ENCODE peak calls at places on chromosomes 1 and 21, in seven cellular contexts. One of them, this sample, is unnamed.

GRCh38 chr1:153921803-153922075 is 1.0 kb downstream of the GATAD2B start:
- DNase-seq in pancreas: no peak
- DNase-seq in naive thymus-derived CD4-positive, alpha-beta T cell: no peak
- DNase-seq in fibroblast of lung: peak
- DNase-seq in NT2/D1: no peak
- DNase-seq in mammary epithelial cell: peak
- DNase-seq in fibroblast of the aortic adventitia: no peak
- DNase-seq in this sample: no peak

GRCh38 chr1:105793541-105794146 is 1262.8 kb upstream of the PRMT6 start:
- DNase-seq in fibroblast of lung: no peak
- DNase-seq in pancreas: peak
- DNase-seq in NT2/D1: peak
- DNase-seq in naive thymus-derived CD4-positive, alpha-beta T cell: no peak
- DNase-seq in fibroblast of the aortic adventitia: no peak
- DNase-seq in mammary epithelial cell: peak
- DNase-seq in this sample: peak

GRCh38 chr1:27575861-27576331 is 28.0 kb downstream of the AHDC1 start:
- DNase-seq in naive thymus-derived CD4-positive, alpha-beta T cell: no peak
- DNase-seq in mammary epithelial cell: peak
- DNase-seq in pancreas: peak
- DNase-seq in NT2/D1: no peak
- DNase-seq in fibroblast of the aortic adventitia: peak
- DNase-seq in fibroblast of lung: peak
- DNase-seq in this sample: peak

GRCh38 chr21:18725653-18726052 is 322.1 kb upstream of the TMPRSS15 start:
- DNase-seq in pancreas: no peak
- DNase-seq in fibroblast of lung: no peak
- DNase-seq in mammary epithelial cell: no peak
- DNase-seq in NT2/D1: peak
- DNase-seq in fibroblast of the aortic adventitia: no peak
- DNase-seq in naive thymus-derived CD4-positive, alpha-beta T cell: no peak
- DNase-seq in this sample: peak

GRCh38 chr1:58844176-58844575 is 60.3 kb upstream of the JUN start:
- DNase-seq in fibroblast of the aortic adventitia: peak
- DNase-seq in fibroblast of lung: peak
- DNase-seq in mammary epithelial cell: no peak
- DNase-seq in NT2/D1: no peak
- DNase-seq in pancreas: no peak
- DNase-seq in naive thymus-derived CD4-positive, alpha-beta T cell: no peak
- DNase-seq in this sample: no peak

GRCh38 chr1:7358346-7358745 is 412.8 kb upstream of the VAMP3 start:
- DNase-seq in mammary epithelial cell: no peak
- DNase-seq in naive thymus-derived CD4-positive, alpha-beta T cell: no peak
- DNase-seq in fibroblast of the aortic adventitia: no peak
- DNase-seq in fibroblast of lung: no peak
- DNase-seq in NT2/D1: no peak
- DNase-seq in pancreas: no peak
- DNase-seq in this sample: no peak

GRCh38 chr1:218350909-218351616 is 5.9 kb downstream of the TGFB2 start:
- DNase-seq in fibroblast of lung: peak
- DNase-seq in pancreas: no peak
- DNase-seq in naive thymus-derived CD4-positive, alpha-beta T cell: no peak
- DNase-seq in mammary epithelial cell: peak
- DNase-seq in NT2/D1: no peak
- DNase-seq in fibroblast of the aortic adventitia: peak
- DNase-seq in this sample: no peak

GRCh38 chr1:8649027-8649426 is 168.4 kb downstream of the RERE start:
- DNase-seq in NT2/D1: no peak
- DNase-seq in pancreas: no peak
- DNase-seq in mammary epithelial cell: no peak
- DNase-seq in naive thymus-derived CD4-positive, alpha-beta T cell: no peak
- DNase-seq in fibroblast of lung: peak
- DNase-seq in fibroblast of the aortic adventitia: no peak
- DNase-seq in this sample: no peak

GRCh38 chr1:55877440-55878232 is 662.5 kb upstream of the USP24 start:
- DNase-seq in mammary epithelial cell: no peak
- DNase-seq in fibroblast of lung: peak
- DNase-seq in pancreas: no peak
- DNase-seq in naive thymus-derived CD4-positive, alpha-beta T cell: no peak
- DNase-seq in fibroblast of the aortic adventitia: no peak
- DNase-seq in NT2/D1: no peak
- DNase-seq in this sample: no peak

GRCh38 chr1:229300099-229300757 is 29.3 kb downstream of the RAB4A start:
- DNase-seq in naive thymus-derived CD4-positive, alpha-beta T cell: no peak
- DNase-seq in NT2/D1: no peak
- DNase-seq in pancreas: no peak
- DNase-seq in fibroblast of lung: no peak
- DNase-seq in fibroblast of the aortic adventitia: no peak
- DNase-seq in mammary epithelial cell: no peak
- DNase-seq in this sample: no peak

GRCh38 chr21:32806810-32807386 is 35.3 kb upstream of the PAXBP1 start:
- DNase-seq in mammary epithelial cell: peak
- DNase-seq in pancreas: no peak
- DNase-seq in naive thymus-derived CD4-positive, alpha-beta T cell: no peak
- DNase-seq in fibroblast of the aortic adventitia: peak
- DNase-seq in fibroblast of lung: peak
- DNase-seq in NT2/D1: no peak
- DNase-seq in this sample: no peak

GRCh38 chr1:18581420-18581880 is 49.2 kb upstream of the PAX7 start:
- DNase-seq in NT2/D1: no peak
- DNase-seq in fibroblast of the aortic adventitia: no peak
- DNase-seq in fibroblast of lung: no peak
- DNase-seq in naive thymus-derived CD4-positive, alpha-beta T cell: peak
- DNase-seq in pancreas: no peak
- DNase-seq in mammary epithelial cell: no peak
- DNase-seq in this sample: no peak

GRCh38 chr21:34202553-34203332 is 129.4 kb downstream of the MRPS6 start:
- DNase-seq in naive thymus-derived CD4-positive, alpha-beta T cell: no peak
- DNase-seq in fibroblast of the aortic adventitia: no peak
- DNase-seq in fibroblast of lung: no peak
- DNase-seq in pancreas: peak
- DNase-seq in mammary epithelial cell: no peak
- DNase-seq in NT2/D1: peak
- DNase-seq in this sample: peak

GRCh38 chr21:46622226-46622625 is 13.2 kb upstream of the PRMT2 start:
- DNase-seq in naive thymus-derived CD4-positive, alpha-beta T cell: peak
- DNase-seq in mammary epithelial cell: no peak
- DNase-seq in pancreas: peak
- DNase-seq in fibroblast of lung: no peak
- DNase-seq in NT2/D1: no peak
- DNase-seq in fibroblast of the aortic adventitia: no peak
- DNase-seq in this sample: no peak

GRCh38 chr1:195071461-195071860 is 1536.8 kb downstream of the KCNT2 start:
- DNase-seq in naive thymus-derived CD4-positive, alpha-beta T cell: no peak
- DNase-seq in fibroblast of the aortic adventitia: no peak
- DNase-seq in NT2/D1: no peak
- DNase-seq in fibroblast of lung: no peak
- DNase-seq in mammary epithelial cell: no peak
- DNase-seq in pancreas: no peak
- DNase-seq in this sample: no peak

GRCh38 chr1:115275216-115275615 is 62.8 kb downstream of the NGF start:
- DNase-seq in fibroblast of lung: no peak
- DNase-seq in NT2/D1: no peak
- DNase-seq in fibroblast of the aortic adventitia: no peak
- DNase-seq in pancreas: no peak
- DNase-seq in naive thymus-derived CD4-positive, alpha-beta T cell: no peak
- DNase-seq in mammary epithelial cell: no peak
- DNase-seq in this sample: no peak

GRCh38 chr1:201736707-201737320 is 92.1 kb upstream of the IPO9 start:
- DNase-seq in mammary epithelial cell: no peak
- DNase-seq in naive thymus-derived CD4-positive, alpha-beta T cell: no peak
- DNase-seq in fibroblast of the aortic adventitia: no peak
- DNase-seq in pancreas: no peak
- DNase-seq in fibroblast of lung: no peak
- DNase-seq in NT2/D1: no peak
- DNase-seq in this sample: no peak
- H3K4me3 ChIP-seq in mammary epithelial cell: no peak
- H3K4me3 ChIP-seq in naive thymus-derived CD4-positive, alpha-beta T cell: no peak
- H3K4me3 ChIP-seq in fibroblast of the aortic adventitia: no peak
- H3K4me3 ChIP-seq in pancreas: no peak
- H3K4me3 ChIP-seq in fibroblast of lung: no peak
- H3K4me3 ChIP-seq in NT2/D1: no peak
- H3K4me3 ChIP-seq in this sample: no peak

GRCh38 chr1:167165948-167166702 is 54.6 kb upstream of the POU2F1 start:
- DNase-seq in pancreas: no peak
- DNase-seq in fibroblast of lung: peak
- DNase-seq in NT2/D1: peak
- DNase-seq in naive thymus-derived CD4-positive, alpha-beta T cell: no peak
- DNase-seq in mammary epithelial cell: no peak
- DNase-seq in fibroblast of the aortic adventitia: no peak
- DNase-seq in this sample: peak
- H3K4me3 ChIP-seq in pancreas: no peak
- H3K4me3 ChIP-seq in fibroblast of lung: no peak
- H3K4me3 ChIP-seq in NT2/D1: peak
- H3K4me3 ChIP-seq in naive thymus-derived CD4-positive, alpha-beta T cell: no peak
- H3K4me3 ChIP-seq in mammary epithelial cell: no peak
- H3K4me3 ChIP-seq in fibroblast of the aortic adventitia: no peak
- H3K4me3 ChIP-seq in this sample: no peak

GRCh38 chr1:159173303-159173702 is 1.9 kb downstream of the CADM3 start:
- DNase-seq in NT2/D1: no peak
- DNase-seq in naive thymus-derived CD4-positive, alpha-beta T cell: no peak
- DNase-seq in mammary epithelial cell: no peak
- DNase-seq in pancreas: no peak
- DNase-seq in fibroblast of the aortic adventitia: no peak
- DNase-seq in fibroblast of lung: no peak
- DNase-seq in this sample: no peak

GRCh38 chr1:159171688-159172501 is 480 bp downstream of the CADM3 start:
- DNase-seq in fibroblast of lung: no peak
- DNase-seq in fibroblast of the aortic adventitia: no peak
- DNase-seq in NT2/D1: no peak
- DNase-seq in naive thymus-derived CD4-positive, alpha-beta T cell: no peak
- DNase-seq in pancreas: no peak
- DNase-seq in mammary epithelial cell: no peak
- DNase-seq in this sample: no peak

GRCh38 chr1:159170639-159171038 is 776 bp upstream of the CADM3 start:
- DNase-seq in fibroblast of the aortic adventitia: peak
- DNase-seq in NT2/D1: no peak
- DNase-seq in pancreas: no peak
- DNase-seq in mammary epithelial cell: peak
- DNase-seq in naive thymus-derived CD4-positive, alpha-beta T cell: no peak
- DNase-seq in fibroblast of lung: no peak
- DNase-seq in this sample: no peak

GRCh38 chr1:159171254-159171687 is at the start of gene CADM3:
- DNase-seq in mammary epithelial cell: no peak
- DNase-seq in NT2/D1: no peak
- DNase-seq in naive thymus-derived CD4-positive, alpha-beta T cell: no peak
- DNase-seq in fibroblast of lung: no peak
- DNase-seq in pancreas: no peak
- DNase-seq in fibroblast of the aortic adventitia: no peak
- DNase-seq in this sample: no peak

GRCh38 chr1:159172599-159173291 is 1.3 kb downstream of the CADM3 start:
- DNase-seq in fibroblast of lung: no peak
- DNase-seq in mammary epithelial cell: no peak
- DNase-seq in NT2/D1: peak
- DNase-seq in fibroblast of the aortic adventitia: no peak
- DNase-seq in pancreas: no peak
- DNase-seq in naive thymus-derived CD4-positive, alpha-beta T cell: no peak
- DNase-seq in this sample: no peak
- H3K4me3 ChIP-seq in fibroblast of lung: no peak
- H3K4me3 ChIP-seq in mammary epithelial cell: no peak
- H3K4me3 ChIP-seq in NT2/D1: peak
- H3K4me3 ChIP-seq in fibroblast of the aortic adventitia: no peak
- H3K4me3 ChIP-seq in pancreas: no peak
- H3K4me3 ChIP-seq in naive thymus-derived CD4-positive, alpha-beta T cell: no peak
- H3K4me3 ChIP-seq in this sample: no peak

GRCh38 chr1:160672118-160672517 is 25.3 kb upstream of the SLAMF1 start:
- DNase-seq in naive thymus-derived CD4-positive, alpha-beta T cell: no peak
- DNase-seq in fibroblast of lung: no peak
- DNase-seq in fibroblast of the aortic adventitia: no peak
- DNase-seq in pancreas: no peak
- DNase-seq in NT2/D1: no peak
- DNase-seq in mammary epithelial cell: no peak
- DNase-seq in this sample: no peak
- H3K4me3 ChIP-seq in naive thymus-derived CD4-positive, alpha-beta T cell: no peak
- H3K4me3 ChIP-seq in fibroblast of lung: no peak
- H3K4me3 ChIP-seq in fibroblast of the aortic adventitia: no peak
- H3K4me3 ChIP-seq in pancreas: no peak
- H3K4me3 ChIP-seq in NT2/D1: no peak
- H3K4me3 ChIP-seq in mammary epithelial cell: no peak
- H3K4me3 ChIP-seq in this sample: no peak

GRCh38 chr1:20052386-20052785 is 17.6 kb upstream of the PLA2G5 start:
- DNase-seq in NT2/D1: no peak
- DNase-seq in fibroblast of lung: peak
- DNase-seq in fibroblast of the aortic adventitia: no peak
- DNase-seq in naive thymus-derived CD4-positive, alpha-beta T cell: no peak
- DNase-seq in mammary epithelial cell: peak
- DNase-seq in pancreas: no peak
- DNase-seq in this sample: no peak
- H3K4me3 ChIP-seq in NT2/D1: no peak
- H3K4me3 ChIP-seq in fibroblast of lung: no peak
- H3K4me3 ChIP-seq in fibroblast of the aortic adventitia: no peak
- H3K4me3 ChIP-seq in naive thymus-derived CD4-positive, alpha-beta T cell: no peak
- H3K4me3 ChIP-seq in mammary epithelial cell: no peak
- H3K4me3 ChIP-seq in pancreas: no peak
- H3K4me3 ChIP-seq in this sample: no peak

GRCh38 chr1:89763649-89763986 is 57.2 kb upstream of the LRRC8D start:
- DNase-seq in naive thymus-derived CD4-positive, alpha-beta T cell: no peak
- DNase-seq in pancreas: no peak
- DNase-seq in fibroblast of lung: no peak
- DNase-seq in NT2/D1: no peak
- DNase-seq in mammary epithelial cell: no peak
- DNase-seq in fibroblast of the aortic adventitia: no peak
- DNase-seq in this sample: no peak
- H3K4me3 ChIP-seq in naive thymus-derived CD4-positive, alpha-beta T cell: peak
- H3K4me3 ChIP-seq in pancreas: peak
- H3K4me3 ChIP-seq in fibroblast of lung: peak
- H3K4me3 ChIP-seq in NT2/D1: peak
- H3K4me3 ChIP-seq in mammary epithelial cell: peak
- H3K4me3 ChIP-seq in fibroblast of the aortic adventitia: peak
- H3K4me3 ChIP-seq in this sample: peak

DNA sequence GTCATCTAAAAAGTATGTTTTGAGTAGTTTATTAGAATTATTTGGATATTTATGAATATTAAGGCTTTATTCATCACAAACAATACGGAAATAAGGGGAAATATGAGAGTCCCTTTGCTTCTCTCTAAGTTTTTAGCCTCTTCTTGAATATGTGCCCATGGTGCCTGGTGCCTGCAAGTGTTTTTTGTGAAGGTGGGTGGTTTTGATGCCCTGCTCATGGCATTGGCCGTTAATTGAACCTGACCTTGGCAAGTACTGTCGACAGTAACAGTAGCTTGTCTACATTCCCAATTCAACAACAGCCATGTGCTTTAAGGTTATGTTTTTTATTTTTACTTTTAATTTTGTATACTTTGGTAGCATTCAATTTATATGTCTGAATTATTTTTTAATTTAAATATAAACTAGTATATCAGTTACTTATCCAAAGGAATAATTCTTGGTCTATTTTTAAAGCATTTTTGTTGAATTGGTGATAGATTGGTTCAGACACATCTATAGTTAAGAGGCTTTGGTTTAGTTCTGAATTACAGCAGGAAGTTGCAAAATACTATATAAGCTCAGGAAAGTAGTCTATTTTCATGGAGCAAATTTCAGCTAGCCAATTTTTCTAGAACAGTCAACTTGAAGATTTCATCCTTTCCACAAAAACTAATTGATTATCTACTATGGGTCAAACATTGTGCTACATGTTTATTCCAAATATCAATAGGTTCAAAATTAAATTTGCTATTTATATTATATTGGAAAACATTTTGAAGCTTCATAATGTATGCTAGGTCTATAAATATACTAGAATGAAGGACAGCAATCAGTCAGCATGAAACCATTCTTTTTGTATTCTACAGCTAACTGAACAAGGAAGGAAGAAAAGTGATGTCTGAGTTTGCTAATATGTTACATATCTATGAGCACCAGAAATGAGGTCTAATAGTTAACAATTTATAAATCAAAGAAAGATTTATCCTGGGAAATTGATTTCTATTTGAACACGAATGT is 184.4 kb downstream of the MRPL39 start:
- DNase-seq in NT2/D1: no peak
- DNase-seq in naive thymus-derived CD4-positive, alpha-beta T cell: no peak
- DNase-seq in fibroblast of the aortic adventitia: no peak
- DNase-seq in pancreas: no peak
- DNase-seq in mammary epithelial cell: no peak
- DNase-seq in fibroblast of lung: no peak
- DNase-seq in this sample: no peak
- H3K4me3 ChIP-seq in NT2/D1: no peak
- H3K4me3 ChIP-seq in naive thymus-derived CD4-positive, alpha-beta T cell: no peak
- H3K4me3 ChIP-seq in fibroblast of the aortic adventitia: no peak
- H3K4me3 ChIP-seq in pancreas: no peak
- H3K4me3 ChIP-seq in mammary epithelial cell: no peak
- H3K4me3 ChIP-seq in fibroblast of lung: no peak
- H3K4me3 ChIP-seq in this sample: no peak

This sample was measured in Caco-2.